ENCODE peak calls at places on chromosomes 11 and 22, in four cellular contexts. U, H, G and C are unnamed samples.

GRCh38 chr11:61747389-61748285 is 4.8 kb upstream of the MYRF start:
- DNase-seq in U (peak; percentile 69), H (peak; percentile 79), G (peak; percentile 53), C (no peak)

GRCh38 chr22:48153726-48154125 is 1391.3 kb downstream of the TBC1D22A start:
- DNase-seq in U (no peak), H (no peak), G (no peak), C (peak; percentile 88)

GRCh38 chr11:61973603-61974162 is 6.2 kb upstream of the FTH1 start:
- DNase-seq in U (peak; percentile 86), H (peak; percentile 43), G (no peak), C (no peak)

GRCh38 chr11:73797457-73797856 is 9.8 kb downstream of the MRPL48 start:
- DNase-seq in U (no peak), H (no peak), G (no peak), C (peak; percentile 82)

GRCh38 chr11:122748968-122749687 is 89.2 kb upstream of the CRTAM start:
- DNase-seq in U (peak; percentile 72), H (peak; percentile 87), G (peak; percentile 66), C (no peak)

GRCh38 chr22:29750559-29750958 is 16.2 kb downstream of the ZMAT5 start:
- DNase-seq in U (no peak), H (no peak), G (no peak), C (no peak)

GRCh38 chr11:2404735-2405196 is 4.2 kb downstream of the TSSC4 start:
- DNase-seq in U (no peak), H (no peak), G (no peak), C (no peak)

GRCh38 chr11:19071255-19071654 is 10.7 kb upstream of the MRGPRX2 start:
- DNase-seq in U (peak; percentile 90), H (peak; percentile 93), G (peak; percentile 65), C (peak; percentile 88)

GRCh38 chr11:9015677-9016076 is 11.9 kb upstream of the NRIP3 start:
- DNase-seq in U (peak; percentile 79), H (peak; percentile 88), G (peak; percentile 69), C (peak; percentile 69)

GRCh38 chr11:110747531-110747930 is 35.3 kb upstream of the ARHGAP20 start:
- DNase-seq in U (no peak), H (no peak), G (no peak), C (no peak)

GRCh38 chr22:17981497-17981896 is 42.9 kb downstream of the MICAL3 start:
- DNase-seq in U (no peak), H (no peak), G (no peak), C (no peak)

GRCh38 chr22:24728790-24729637 is 45.5 kb downstream of the PIWIL3 start:
- DNase-seq in U (no peak), H (peak; percentile 89), G (no peak), C (no peak)

GRCh38 chr22:19398206-19398605 is 33.3 kb downstream of the HIRA start:
- DNase-seq in U (no peak), H (no peak), G (no peak), C (no peak)